ENCODE peak calls at places on chromosome 4, in six cellular contexts. N is M059J, S is Peyer's patch, U is NCI-H1930, G is HTR-8/SVneo, C is HuH-7. T is an unnamed sample.

GRCh38 chr4:159048166-159048886 is 54.6 kb upstream of the RAPGEF2 start:
- DNase-seq in G (peak), N (peak), S (no peak), U (peak), C (peak), T (no peak)

GRCh38 chr4:186724048-186724860 is 598 bp upstream of the FAT1 start:
- DNase-seq in U (peak), N (peak), C (no peak), S (no peak), G (peak), T (no peak)

GRCh38 chr4:71361476-71361875 is 22.7 kb downstream of the SLC4A4 start:
- DNase-seq in G (no peak), C (no peak), N (no peak), S (no peak), U (no peak), T (no peak)

GRCh38 chr4:722181-722725 is 16.6 kb downstream of the PCGF3 start:
- DNase-seq in G (no peak), U (no peak), S (no peak), C (no peak), N (no peak), T (no peak)

GRCh38 chr4:81783565-81783964 is 311.9 kb upstream of the RASGEF1B start:
- DNase-seq in G (no peak), S (no peak), C (no peak), U (no peak), N (no peak), T (no peak)

GRCh38 chr4:184541918-184542317 is 67.6 kb upstream of the IRF2 start:
- DNase-seq in U (no peak), C (no peak), N (no peak), G (no peak), S (no peak), T (no peak)

GRCh38 chr4:144449623-144450022 is 196.3 kb upstream of the HHIP start:
- DNase-seq in G (no peak), S (no peak), N (peak), C (no peak), U (no peak), T (no peak)

GRCh38 chr4:26020083-26020668 is 106.2 kb downstream of the SMIM20 start:
- DNase-seq in S (no peak), C (no peak), N (peak), U (no peak), G (no peak), T (no peak)

GRCh38 chr4:140049924-140050681 is 103.9 kb downstream of the MAML3 start:
- DNase-seq in C (peak), U (peak), S (no peak), N (peak), G (no peak), T (no peak)

GRCh38 chr4:159103406-159104131 is 690 bp downstream of the RAPGEF2 start:
- DNase-seq in U (peak), N (peak), G (peak), S (peak), C (peak), T (no peak)

GRCh38 chr4:188887905-188888304 is 748.7 kb downstream of the TRIML1 start:
- DNase-seq in C (no peak), N (no peak), G (no peak), U (no peak), S (no peak), T (no peak)